ENCODE peak calls at places on chromosomes 6 and 20, in ten cellular contexts. One of them, this sample, is unnamed.

GRCh38 chr20:22962567-22963439 is 72.3 kb upstream of the SSTR4 start:
- DNase-seq in ELR: no peak
- DNase-seq in activated T-cell treated with anti-CD3 and anti-CD28 coated beads, Interleukin-2, amount 50 U/mL, for 4 hours: no peak
- DNase-seq in T-helper 2 cell: no peak
- DNase-seq in A172: peak
- DNase-seq in NCI-H1048: no peak
- DNase-seq in ELF-1: no peak
- DNase-seq in glomerular endothelial cell: no peak
- DNase-seq in NCI-H2171: no peak
- DNase-seq in activated naive CD8-positive, alpha-beta T cell treated with anti-CD3 and anti-CD28 coated beads, Interleukin-2, amount 50 U/mL, for 24 hours: no peak
- DNase-seq in this sample: peak

GRCh38 chr20:23151885-23152284 is 65.8 kb upstream of the CD93 start:
- DNase-seq in ELR: no peak
- DNase-seq in activated T-cell treated with anti-CD3 and anti-CD28 coated beads, Interleukin-2, amount 50 U/mL, for 4 hours: no peak
- DNase-seq in T-helper 2 cell: no peak
- DNase-seq in A172: no peak
- DNase-seq in NCI-H1048: no peak
- DNase-seq in ELF-1: no peak
- DNase-seq in glomerular endothelial cell: no peak
- DNase-seq in NCI-H2171: no peak
- DNase-seq in activated naive CD8-positive, alpha-beta T cell treated with anti-CD3 and anti-CD28 coated beads, Interleukin-2, amount 50 U/mL, for 24 hours: no peak
- DNase-seq in this sample: no peak

GRCh38 chr6:92550501-92550900 is 868.9 kb downstream of the EPHA7 start:
- DNase-seq in ELR: no peak
- DNase-seq in activated T-cell treated with anti-CD3 and anti-CD28 coated beads, Interleukin-2, amount 50 U/mL, for 4 hours: no peak
- DNase-seq in T-helper 2 cell: no peak
- DNase-seq in A172: no peak
- DNase-seq in NCI-H1048: no peak
- DNase-seq in ELF-1: no peak
- DNase-seq in glomerular endothelial cell: no peak
- DNase-seq in NCI-H2171: no peak
- DNase-seq in activated naive CD8-positive, alpha-beta T cell treated with anti-CD3 and anti-CD28 coated beads, Interleukin-2, amount 50 U/mL, for 24 hours: no peak
- DNase-seq in this sample: no peak

GRCh38 chr20:18524646-18525045 is 16.9 kb downstream of the SEC23B start:
- DNase-seq in ELR: peak
- DNase-seq in activated T-cell treated with anti-CD3 and anti-CD28 coated beads, Interleukin-2, amount 50 U/mL, for 4 hours: no peak
- DNase-seq in T-helper 2 cell: no peak
- DNase-seq in A172: peak
- DNase-seq in NCI-H1048: no peak
- DNase-seq in ELF-1: no peak
- DNase-seq in glomerular endothelial cell: no peak
- DNase-seq in NCI-H2171: no peak
- DNase-seq in activated naive CD8-positive, alpha-beta T cell treated with anti-CD3 and anti-CD28 coated beads, Interleukin-2, amount 50 U/mL, for 24 hours: no peak
- DNase-seq in this sample: no peak

GRCh38 chr20:6588296-6588695 is 179.2 kb upstream of the BMP2 start:
- DNase-seq in ELR: no peak
- DNase-seq in activated T-cell treated with anti-CD3 and anti-CD28 coated beads, Interleukin-2, amount 50 U/mL, for 4 hours: no peak
- DNase-seq in T-helper 2 cell: no peak
- DNase-seq in A172: no peak
- DNase-seq in NCI-H1048: no peak
- DNase-seq in ELF-1: no peak
- DNase-seq in glomerular endothelial cell: no peak
- DNase-seq in NCI-H2171: no peak
- DNase-seq in activated naive CD8-positive, alpha-beta T cell treated with anti-CD3 and anti-CD28 coated beads, Interleukin-2, amount 50 U/mL, for 24 hours: no peak
- DNase-seq in this sample: no peak

GRCh38 chr6:33837971-33838665 is 34.3 kb upstream of the MLN start:
- DNase-seq in ELR: peak
- DNase-seq in activated T-cell treated with anti-CD3 and anti-CD28 coated beads, Interleukin-2, amount 50 U/mL, for 4 hours: no peak
- DNase-seq in T-helper 2 cell: no peak
- DNase-seq in A172: no peak
- DNase-seq in NCI-H1048: no peak
- DNase-seq in ELF-1: peak
- DNase-seq in glomerular endothelial cell: no peak
- DNase-seq in NCI-H2171: no peak
- DNase-seq in activated naive CD8-positive, alpha-beta T cell treated with anti-CD3 and anti-CD28 coated beads, Interleukin-2, amount 50 U/mL, for 24 hours: no peak
- DNase-seq in this sample: no peak

GRCh38 chr20:53725575-53725970 is 131.9 kb upstream of the ZNF217 start:
- DNase-seq in ELR: no peak
- DNase-seq in activated T-cell treated with anti-CD3 and anti-CD28 coated beads, Interleukin-2, amount 50 U/mL, for 4 hours: no peak
- DNase-seq in T-helper 2 cell: no peak
- DNase-seq in A172: no peak
- DNase-seq in NCI-H1048: no peak
- DNase-seq in ELF-1: no peak
- DNase-seq in glomerular endothelial cell: no peak
- DNase-seq in NCI-H2171: no peak
- DNase-seq in activated naive CD8-positive, alpha-beta T cell treated with anti-CD3 and anti-CD28 coated beads, Interleukin-2, amount 50 U/mL, for 24 hours: no peak
- DNase-seq in this sample: no peak

GRCh38 chr6:52545844-52546119 is 31.1 kb downstream of the TRAM2 start:
- DNase-seq in ELR: no peak
- DNase-seq in activated T-cell treated with anti-CD3 and anti-CD28 coated beads, Interleukin-2, amount 50 U/mL, for 4 hours: no peak
- DNase-seq in T-helper 2 cell: no peak
- DNase-seq in A172: no peak
- DNase-seq in NCI-H1048: no peak
- DNase-seq in ELF-1: no peak
- DNase-seq in glomerular endothelial cell: no peak
- DNase-seq in NCI-H2171: no peak
- DNase-seq in activated naive CD8-positive, alpha-beta T cell treated with anti-CD3 and anti-CD28 coated beads, Interleukin-2, amount 50 U/mL, for 24 hours: no peak
- DNase-seq in this sample: no peak

GRCh38 chr6:3321042-3321441 is 62.3 kb downstream of the PSMG4 start:
- DNase-seq in ELR: no peak
- DNase-seq in activated T-cell treated with anti-CD3 and anti-CD28 coated beads, Interleukin-2, amount 50 U/mL, for 4 hours: no peak
- DNase-seq in T-helper 2 cell: no peak
- DNase-seq in A172: no peak
- DNase-seq in NCI-H1048: no peak
- DNase-seq in ELF-1: no peak
- DNase-seq in glomerular endothelial cell: no peak
- DNase-seq in NCI-H2171: no peak
- DNase-seq in activated naive CD8-positive, alpha-beta T cell treated with anti-CD3 and anti-CD28 coated beads, Interleukin-2, amount 50 U/mL, for 24 hours: no peak
- DNase-seq in this sample: no peak

GRCh38 chr6:87921034-87921433 is 126.6 kb upstream of the SPACA1 start:
- DNase-seq in ELR: no peak
- DNase-seq in activated T-cell treated with anti-CD3 and anti-CD28 coated beads, Interleukin-2, amount 50 U/mL, for 4 hours: no peak
- DNase-seq in T-helper 2 cell: no peak
- DNase-seq in A172: no peak
- DNase-seq in NCI-H1048: no peak
- DNase-seq in ELF-1: no peak
- DNase-seq in glomerular endothelial cell: no peak
- DNase-seq in NCI-H2171: no peak
- DNase-seq in activated naive CD8-positive, alpha-beta T cell treated with anti-CD3 and anti-CD28 coated beads, Interleukin-2, amount 50 U/mL, for 24 hours: no peak
- DNase-seq in this sample: no peak

GRCh38 chr6:8814440-8815000 is 379.2 kb upstream of the SLC35B3 start:
- DNase-seq in ELR: no peak
- DNase-seq in activated T-cell treated with anti-CD3 and anti-CD28 coated beads, Interleukin-2, amount 50 U/mL, for 4 hours: no peak
- DNase-seq in T-helper 2 cell: no peak
- DNase-seq in A172: no peak
- DNase-seq in NCI-H1048: no peak
- DNase-seq in ELF-1: no peak
- DNase-seq in glomerular endothelial cell: no peak
- DNase-seq in NCI-H2171: no peak
- DNase-seq in activated naive CD8-positive, alpha-beta T cell treated with anti-CD3 and anti-CD28 coated beads, Interleukin-2, amount 50 U/mL, for 24 hours: no peak
- DNase-seq in this sample: no peak

GRCh38 chr6:20542927-20543602 is 8.8 kb downstream of the CDKAL1 start:
- DNase-seq in ELR: peak
- DNase-seq in activated T-cell treated with anti-CD3 and anti-CD28 coated beads, Interleukin-2, amount 50 U/mL, for 4 hours: no peak
- DNase-seq in T-helper 2 cell: no peak
- DNase-seq in A172: peak
- DNase-seq in NCI-H1048: peak
- DNase-seq in ELF-1: no peak
- DNase-seq in glomerular endothelial cell: peak
- DNase-seq in NCI-H2171: no peak
- DNase-seq in activated naive CD8-positive, alpha-beta T cell treated with anti-CD3 and anti-CD28 coated beads, Interleukin-2, amount 50 U/mL, for 24 hours: no peak
- DNase-seq in this sample: no peak

GRCh38 chr20:49367113-49367512 is 89.3 kb upstream of the ZNFX1 start:
- DNase-seq in ELR: no peak
- DNase-seq in activated T-cell treated with anti-CD3 and anti-CD28 coated beads, Interleukin-2, amount 50 U/mL, for 4 hours: no peak
- DNase-seq in T-helper 2 cell: no peak
- DNase-seq in A172: no peak
- DNase-seq in NCI-H1048: no peak
- DNase-seq in ELF-1: no peak
- DNase-seq in glomerular endothelial cell: no peak
- DNase-seq in NCI-H2171: no peak
- DNase-seq in activated naive CD8-positive, alpha-beta T cell treated with anti-CD3 and anti-CD28 coated beads, Interleukin-2, amount 50 U/mL, for 24 hours: no peak
- DNase-seq in this sample: no peak

GRCh38 chr6:151179321-151179720 is 60.4 kb upstream of the AKAP12 start:
- DNase-seq in ELR: peak
- DNase-seq in activated T-cell treated with anti-CD3 and anti-CD28 coated beads, Interleukin-2, amount 50 U/mL, for 4 hours: no peak
- DNase-seq in T-helper 2 cell: no peak
- DNase-seq in A172: peak
- DNase-seq in NCI-H1048: no peak
- DNase-seq in ELF-1: no peak
- DNase-seq in glomerular endothelial cell: no peak
- DNase-seq in NCI-H2171: no peak
- DNase-seq in activated naive CD8-positive, alpha-beta T cell treated with anti-CD3 and anti-CD28 coated beads, Interleukin-2, amount 50 U/mL, for 24 hours: no peak
- DNase-seq in this sample: no peak

GRCh38 chr6:157172088-157172768 is 151.1 kb downstream of the TMEM242 start:
- DNase-seq in ELR: no peak
- DNase-seq in activated T-cell treated with anti-CD3 and anti-CD28 coated beads, Interleukin-2, amount 50 U/mL, for 4 hours: no peak
- DNase-seq in T-helper 2 cell: no peak
- DNase-seq in A172: no peak
- DNase-seq in NCI-H1048: no peak
- DNase-seq in ELF-1: no peak
- DNase-seq in glomerular endothelial cell: no peak
- DNase-seq in NCI-H2171: no peak
- DNase-seq in activated naive CD8-positive, alpha-beta T cell treated with anti-CD3 and anti-CD28 coated beads, Interleukin-2, amount 50 U/mL, for 24 hours: no peak
- DNase-seq in this sample: no peak

GRCh38 chr6:4320860-4321259 is 185.5 kb upstream of the ECI2 start:
- DNase-seq in ELR: peak
- DNase-seq in activated T-cell treated with anti-CD3 and anti-CD28 coated beads, Interleukin-2, amount 50 U/mL, for 4 hours: no peak
- DNase-seq in T-helper 2 cell: no peak
- DNase-seq in A172: peak
- DNase-seq in NCI-H1048: no peak
- DNase-seq in ELF-1: no peak
- DNase-seq in glomerular endothelial cell: peak
- DNase-seq in NCI-H2171: no peak
- DNase-seq in activated naive CD8-positive, alpha-beta T cell treated with anti-CD3 and anti-CD28 coated beads, Interleukin-2, amount 50 U/mL, for 24 hours: no peak
- DNase-seq in this sample: no peak

GRCh38 chr20:50286174-50286511 is 95.5 kb downstream of the CEBPB start:
- DNase-seq in ELR: peak
- DNase-seq in activated T-cell treated with anti-CD3 and anti-CD28 coated beads, Interleukin-2, amount 50 U/mL, for 4 hours: no peak
- DNase-seq in T-helper 2 cell: no peak
- DNase-seq in A172: no peak
- DNase-seq in NCI-H1048: no peak
- DNase-seq in ELF-1: no peak
- DNase-seq in glomerular endothelial cell: no peak
- DNase-seq in NCI-H2171: no peak
- DNase-seq in activated naive CD8-positive, alpha-beta T cell treated with anti-CD3 and anti-CD28 coated beads, Interleukin-2, amount 50 U/mL, for 24 hours: no peak
- DNase-seq in this sample: no peak

GRCh38 chr6:17305219-17306001 is 24.2 kb downstream of the RBM24 start:
- DNase-seq in ELR: peak
- DNase-seq in activated T-cell treated with anti-CD3 and anti-CD28 coated beads, Interleukin-2, amount 50 U/mL, for 4 hours: no peak
- DNase-seq in T-helper 2 cell: no peak
- DNase-seq in A172: peak
- DNase-seq in NCI-H1048: no peak
- DNase-seq in ELF-1: no peak
- DNase-seq in glomerular endothelial cell: no peak
- DNase-seq in NCI-H2171: no peak
- DNase-seq in activated naive CD8-positive, alpha-beta T cell treated with anti-CD3 and anti-CD28 coated beads, Interleukin-2, amount 50 U/mL, for 24 hours: no peak
- DNase-seq in this sample: no peak

GRCh38 chr20:21523895-21524294 is 10.0 kb upstream of the NKX2-2 start:
- DNase-seq in ELR: no peak
- DNase-seq in activated T-cell treated with anti-CD3 and anti-CD28 coated beads, Interleukin-2, amount 50 U/mL, for 4 hours: no peak
- DNase-seq in T-helper 2 cell: no peak
- DNase-seq in A172: no peak
- DNase-seq in NCI-H1048: no peak
- DNase-seq in ELF-1: no peak
- DNase-seq in glomerular endothelial cell: no peak
- DNase-seq in NCI-H2171: no peak
- DNase-seq in activated naive CD8-positive, alpha-beta T cell treated with anti-CD3 and anti-CD28 coated beads, Interleukin-2, amount 50 U/mL, for 24 hours: no peak
- DNase-seq in this sample: no peak

This sample was measured in Caco-2.